ENCODE peak calls at places on chromosomes 16 and 17, in four cellular contexts. I is AG10803, F is heart right ventricle, J is astrocyte of the spinal cord. W is an unnamed sample.

GRCh38 chr17:66633322-66633965 is 201.5 kb upstream of the CACNG5 start:
- DNase-seq in J (peak), F (no peak), I (peak), W (peak)

GRCh38 chr17:1865252-1866037 is 35.6 kb downstream of the RPA1 start:
- DNase-seq in I (peak), J (peak), F (no peak), W (peak)

GRCh38 chr16:27287887-27288286 is 19.3 kb upstream of the NSMCE1 start:
- DNase-seq in F (no peak), I (no peak), J (no peak), W (no peak)

GRCh38 chr16:50238314-50238713 is 28.0 kb upstream of the ADCY7 start:
- DNase-seq in J (no peak), I (no peak), F (no peak), W (no peak)

GRCh38 chr16:75312875-75313274 is 61.5 kb upstream of the BCAR1 start:
- DNase-seq in J (no peak), I (no peak), F (no peak), W (no peak)

GRCh38 chr17:30271102-30271501 is 20.6 kb downstream of the BLMH start:
- DNase-seq in F (no peak), I (no peak), J (peak), W (peak)

GRCh38 chr17:20703781-20704180 is 124.3 kb downstream of the CDRT15L2 start:
- DNase-seq in I (no peak), F (no peak), J (no peak), W (no peak)

GRCh38 chr16:15482748-15483118 is 48.3 kb downstream of the BMERB1 start:
- DNase-seq in J (no peak), F (no peak), I (no peak), W (no peak)

GRCh38 chr16:57049678-57050077 is 42.7 kb upstream of the CPNE2 start:
- DNase-seq in J (no peak), F (no peak), I (no peak), W (no peak)

GRCh38 chr17:57256708-57257112 is 387 bp downstream of the MSI2 start:
- DNase-seq in F (no peak), I (no peak), J (peak), W (peak)

GRCh38 chr17:44314869-44315661 is 6.7 kb downstream of the RUNDC3A start:
- DNase-seq in I (no peak), J (no peak), F (no peak), W (peak)

GRCh38 chr16:3020604-3021448 is 658 bp downstream of the TNFRSF12A start:
- DNase-seq in F (peak), J (peak), I (peak), W (peak)

GRCh38 chr16:81625544-81626152 is 153.4 kb upstream of the PLCG2 start:
- DNase-seq in F (peak), J (peak), I (peak), W (peak)

GRCh38 chr16:66714659-66715307 is 18.2 kb upstream of the CMTM4 start:
- DNase-seq in F (no peak), I (peak), J (no peak), W (no peak)

GRCh38 chr16:70419384-70420327 is 19.2 kb downstream of the ST3GAL2 start:
- DNase-seq in J (no peak), F (no peak), I (no peak), W (no peak)

GRCh38 chr16:70417661-70418060 is 21.2 kb downstream of the ST3GAL2 start:
- DNase-seq in F (no peak), I (no peak), J (no peak), W (no peak)

GRCh38 chr16:70418274-70418992 is 20.5 kb downstream of the ST3GAL2 start:
- DNase-seq in F (no peak), J (no peak), I (no peak), W (no peak)

GRCh38 chr16:70416748-70417616 is 21.9 kb downstream of the ST3GAL2 start:
- DNase-seq in J (no peak), I (no peak), F (no peak), W (no peak)

DNA sequence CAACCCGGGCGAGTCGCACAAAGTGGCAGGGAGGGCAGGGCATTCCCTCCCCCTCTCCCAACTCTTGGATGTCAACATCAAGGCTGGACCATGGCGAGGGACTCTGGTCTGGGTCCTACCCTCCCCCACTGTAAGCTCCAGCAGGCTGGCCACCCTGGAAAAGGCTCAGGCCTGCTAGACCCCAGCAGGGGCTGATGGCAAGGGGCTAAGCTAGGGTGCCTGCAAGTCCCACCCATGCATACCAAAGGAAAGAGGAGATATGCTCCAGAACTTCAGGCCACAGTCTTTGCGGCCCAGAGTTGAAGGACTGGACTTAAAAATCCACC is 19.9 kb downstream of the ST3GAL2 start:
- DNase-seq in F (no peak), I (no peak), J (no peak), W (no peak)
- H3K4me3 ChIP-seq in F (no peak), I (no peak), J (no peak), W (no peak)

DNA sequence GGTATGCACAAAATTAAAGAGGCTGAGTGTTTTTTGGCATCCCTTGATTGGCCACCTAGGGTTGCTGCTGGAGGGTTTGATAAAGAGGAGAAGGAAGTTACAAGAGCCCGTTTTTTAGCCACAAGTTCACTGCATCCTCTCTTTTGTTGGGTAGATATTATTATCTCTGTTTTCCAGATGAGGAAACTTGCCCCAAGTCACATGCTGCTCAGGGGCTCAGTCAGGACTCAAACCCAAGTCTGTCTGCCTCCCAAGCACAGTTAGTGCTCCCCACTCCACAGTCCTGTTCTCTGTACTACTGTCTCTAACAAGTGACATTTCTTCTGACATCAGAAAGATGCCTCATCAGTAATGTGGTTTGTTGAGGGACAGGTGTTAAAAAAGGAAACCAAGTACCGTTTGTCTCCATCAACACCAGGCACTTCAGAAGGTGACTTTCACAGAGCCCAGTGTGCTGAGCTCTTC is 1.4 kb downstream of the NT5M start:
- DNase-seq in I (no peak), F (no peak), J (no peak), W (no peak)
- H3K4me3 ChIP-seq in I (no peak), F (no peak), J (no peak), W (no peak)

DNA sequence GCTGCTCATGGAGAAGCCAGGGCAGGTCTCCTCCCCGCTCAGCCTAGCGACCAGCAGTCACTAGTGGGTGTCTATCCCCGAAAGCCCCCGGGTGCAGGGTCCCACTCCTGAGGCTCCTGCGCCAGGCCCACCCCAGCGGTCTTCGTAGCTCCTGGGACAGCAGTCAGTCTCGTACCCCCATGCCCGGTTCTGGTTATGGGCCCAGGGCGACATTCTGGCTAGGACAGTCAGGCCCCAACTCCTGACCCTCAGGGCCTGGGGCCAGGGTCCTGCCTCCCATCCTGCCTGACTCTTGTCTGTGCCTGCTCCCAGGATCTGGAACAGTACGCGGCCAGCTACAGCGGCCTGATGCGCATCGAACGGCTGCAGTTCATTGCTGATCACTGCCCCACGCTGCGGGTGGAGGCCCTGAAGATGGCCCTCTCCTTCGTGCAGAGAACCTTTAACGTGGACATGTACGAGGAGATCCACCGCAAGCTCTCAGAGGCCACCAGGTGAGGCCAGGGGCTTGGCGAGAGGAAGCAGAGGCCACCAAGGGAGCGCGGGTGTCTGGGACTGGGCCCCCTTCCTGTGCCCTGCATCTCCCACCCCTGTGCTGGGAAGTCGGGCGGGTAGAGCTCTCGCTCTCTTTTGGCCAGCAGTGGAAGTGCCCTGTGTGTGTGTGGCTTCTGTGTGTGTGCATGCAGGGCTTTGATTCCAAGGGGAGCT is 2.0 kb downstream of the GPS1 start:
- DNase-seq in F (no peak), J (no peak), I (no peak), W (no peak)
- H3K4me3 ChIP-seq in F (no peak), J (no peak), I (peak), W (no peak)

GRCh38 chr17:14311186-14311705 is 10.4 kb downstream of the HS3ST3B1 start:
- DNase-seq in F (no peak), J (no peak), I (no peak), W (no peak)

GRCh38 chr17:14308636-14308964 is 7.7 kb downstream of the HS3ST3B1 start:
- DNase-seq in F (no peak), J (peak), I (no peak), W (no peak)

GRCh38 chr17:14310584-14310983 is 9.7 kb downstream of the HS3ST3B1 start:
- DNase-seq in I (no peak), F (no peak), J (no peak), W (no peak)

GRCh38 chr17:14308965-14309879 is 8.3 kb downstream of the HS3ST3B1 start:
- DNase-seq in I (peak), J (peak), F (peak), W (peak)

DNA sequence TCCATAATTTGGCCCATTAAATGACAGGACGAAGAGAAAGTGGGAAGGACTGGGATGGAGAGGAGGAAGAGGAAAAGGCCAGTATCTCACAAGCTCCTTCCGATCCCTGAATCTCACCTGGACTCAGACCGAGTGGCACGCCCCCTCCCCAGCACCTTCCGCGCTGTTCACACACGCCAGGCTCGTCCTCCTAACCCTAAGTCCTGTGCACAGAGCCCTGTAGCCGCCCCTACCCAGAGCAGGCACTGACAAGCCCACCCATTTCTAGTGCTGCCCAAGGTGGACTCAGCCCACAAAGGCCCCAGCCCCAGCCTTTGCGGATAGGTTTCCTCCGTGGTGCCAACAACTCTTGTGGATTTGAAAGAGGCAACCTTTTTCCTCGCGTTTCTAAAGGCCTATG is 9.2 kb downstream of the HS3ST3B1 start:
- DNase-seq in F (no peak), J (no peak), I (no peak), W (no peak)
- H3K4me3 ChIP-seq in F (peak), J (peak), I (peak), W (peak)

DNA sequence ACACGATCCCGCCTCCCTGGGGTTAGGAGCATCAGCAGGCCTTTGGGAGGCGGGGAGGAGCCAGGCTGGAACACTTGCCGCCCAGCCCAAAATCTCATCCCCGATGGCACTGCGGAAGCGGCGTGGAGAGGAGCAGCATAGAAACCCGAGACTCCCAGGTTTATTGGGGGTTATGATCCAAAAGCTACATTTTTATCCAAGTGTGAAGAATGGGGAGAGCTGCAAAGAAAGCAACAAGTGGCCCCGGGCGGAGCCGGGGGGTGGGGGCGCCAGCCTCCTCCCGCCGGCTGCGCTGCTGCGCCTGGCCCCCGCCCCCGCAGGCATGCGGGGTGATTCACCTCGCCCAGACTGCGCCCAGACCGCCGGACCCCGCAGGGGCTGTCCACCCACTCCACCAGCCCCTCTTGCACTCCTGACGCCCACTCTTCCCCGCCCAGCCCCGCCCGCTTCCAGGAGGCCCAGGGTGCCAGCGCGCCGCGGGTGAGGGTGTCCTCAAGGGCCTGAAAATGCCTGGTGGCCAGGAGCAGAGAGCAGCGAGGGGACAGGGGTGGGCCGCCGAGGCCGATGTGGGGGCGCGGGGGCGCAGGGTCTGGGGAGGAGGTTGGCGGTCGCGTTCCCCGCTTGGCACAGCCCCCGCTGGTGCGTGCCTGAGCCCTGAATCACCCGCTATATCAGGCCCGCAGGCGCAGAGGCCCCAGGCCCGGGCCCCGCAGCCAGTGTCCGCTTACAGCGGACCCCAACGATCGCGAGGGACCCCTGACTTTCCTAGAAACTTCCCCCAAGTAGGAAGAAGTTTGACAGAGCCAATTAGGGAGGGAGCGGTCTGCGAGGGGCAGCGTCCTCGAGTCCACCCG is 1.4 kb downstream of the CAVIN1 start:
- DNase-seq in F (peak), J (peak), I (peak), W (peak)
- H3K4me3 ChIP-seq in F (peak), J (peak), I (peak), W (peak)

GRCh38 chr16:280991-281659 is 734 bp downstream of the ARHGDIG start:
- DNase-seq in J (no peak), I (no peak), F (no peak), W (no peak)
- H3K4me3 ChIP-seq in J (peak), I (no peak), F (peak), W (peak)